ENCODE peak calls at places on chromosomes 11 and 22, in six cellular contexts. One of them, this sample, is unnamed.

GRCh38 chr11:19460718-19461405 is 220.1 kb upstream of the E2F8 start:
- DNase-seq in fibroblast of lung: peak; percentile 13
- DNase-seq in glutamatergic neuron: no peak
- DNase-seq in fibroblast of pulmonary artery: peak; percentile 56
- DNase-seq in astrocyte of the spinal cord: no peak
- DNase-seq in CD8-positive, alpha-beta T cell: no peak
- DNase-seq in this sample: no peak

GRCh38 chr11:34150494-34151151 is 45.2 kb downstream of the NAT10 start:
- DNase-seq in fibroblast of lung: no peak
- DNase-seq in fibroblast of pulmonary artery: no peak
- DNase-seq in glutamatergic neuron: no peak
- DNase-seq in astrocyte of the spinal cord: no peak
- DNase-seq in CD8-positive, alpha-beta T cell: no peak
- DNase-seq in this sample: peak; percentile 60

GRCh38 chr22:37063436-37064420 is 12.2 kb downstream of the KCTD17 start:
- DNase-seq in fibroblast of pulmonary artery: no peak
- DNase-seq in astrocyte of the spinal cord: no peak
- DNase-seq in CD8-positive, alpha-beta T cell: no peak
- DNase-seq in fibroblast of lung: no peak
- DNase-seq in glutamatergic neuron: no peak
- DNase-seq in this sample: no peak

GRCh38 chr22:49301398-49302149 is 526.1 kb downstream of the BRD1 start:
- DNase-seq in fibroblast of lung: no peak
- DNase-seq in fibroblast of pulmonary artery: no peak
- DNase-seq in CD8-positive, alpha-beta T cell: no peak
- DNase-seq in glutamatergic neuron: no peak
- DNase-seq in astrocyte of the spinal cord: no peak
- DNase-seq in this sample: no peak

GRCh38 chr22:29626497-29627195 is 23.2 kb downstream of the NF2 start:
- DNase-seq in fibroblast of lung: peak; percentile 83
- DNase-seq in CD8-positive, alpha-beta T cell: no peak
- DNase-seq in glutamatergic neuron: no peak
- DNase-seq in astrocyte of the spinal cord: peak; percentile 78
- DNase-seq in fibroblast of pulmonary artery: peak; percentile 92
- DNase-seq in this sample: peak; percentile 96

GRCh38 chr11:19101803-19102520 is 15.0 kb upstream of the ZDHHC13 start:
- DNase-seq in fibroblast of pulmonary artery: no peak
- DNase-seq in astrocyte of the spinal cord: no peak
- DNase-seq in CD8-positive, alpha-beta T cell: no peak
- DNase-seq in fibroblast of lung: no peak
- DNase-seq in glutamatergic neuron: no peak
- DNase-seq in this sample: no peak

GRCh38 chr11:67252831-67253239 is 13.4 kb upstream of the GRK2 start:
- DNase-seq in fibroblast of pulmonary artery: peak; percentile 63
- DNase-seq in fibroblast of lung: peak; percentile 46
- DNase-seq in astrocyte of the spinal cord: peak; percentile 50
- DNase-seq in CD8-positive, alpha-beta T cell: no peak
- DNase-seq in glutamatergic neuron: peak; percentile 23
- DNase-seq in this sample: peak; percentile 53

GRCh38 chr11:123063396-123064267 is 1.7 kb upstream of the HSPA8 start:
- DNase-seq in fibroblast of pulmonary artery: peak; percentile 76
- DNase-seq in CD8-positive, alpha-beta T cell: no peak
- DNase-seq in fibroblast of lung: peak; percentile 78
- DNase-seq in glutamatergic neuron: peak; percentile 28
- DNase-seq in astrocyte of the spinal cord: peak; percentile 78
- DNase-seq in this sample: peak; percentile 68

GRCh38 chr11:19350093-19350665 is 109.4 kb upstream of the E2F8 start:
- DNase-seq in CD8-positive, alpha-beta T cell: no peak
- DNase-seq in astrocyte of the spinal cord: no peak
- DNase-seq in fibroblast of pulmonary artery: no peak
- DNase-seq in glutamatergic neuron: no peak
- DNase-seq in fibroblast of lung: no peak
- DNase-seq in this sample: no peak

GRCh38 chr11:22938691-22939090 is 78.4 kb upstream of the CCDC179 start:
- DNase-seq in fibroblast of lung: no peak
- DNase-seq in astrocyte of the spinal cord: no peak
- DNase-seq in CD8-positive, alpha-beta T cell: no peak
- DNase-seq in fibroblast of pulmonary artery: no peak
- DNase-seq in glutamatergic neuron: no peak
- DNase-seq in this sample: no peak

GRCh38 chr22:45863981-45864751 is 112.8 kb downstream of the WNT7B start:
- DNase-seq in fibroblast of pulmonary artery: peak; percentile 56
- DNase-seq in fibroblast of lung: peak; percentile 44
- DNase-seq in astrocyte of the spinal cord: peak; percentile 82
- DNase-seq in CD8-positive, alpha-beta T cell: peak; percentile 48
- DNase-seq in glutamatergic neuron: peak; percentile 91
- DNase-seq in this sample: peak; percentile 61

GRCh38 chr11:116217006-116217405 is 555.8 kb downstream of the BUD13 start:
- DNase-seq in fibroblast of lung: peak; percentile 31
- DNase-seq in CD8-positive, alpha-beta T cell: peak; percentile 1
- DNase-seq in fibroblast of pulmonary artery: peak; percentile 64
- DNase-seq in astrocyte of the spinal cord: peak; percentile 39
- DNase-seq in glutamatergic neuron: peak; percentile 81
- DNase-seq in this sample: peak; percentile 43

GRCh38 chr11:66204412-66204811 is 64.0 kb upstream of the RAB1B start:
- DNase-seq in astrocyte of the spinal cord: no peak
- DNase-seq in fibroblast of lung: no peak
- DNase-seq in fibroblast of pulmonary artery: no peak
- DNase-seq in CD8-positive, alpha-beta T cell: no peak
- DNase-seq in glutamatergic neuron: no peak
- DNase-seq in this sample: no peak

GRCh38 chr22:19060356-19061009 is 61.7 kb downstream of the DGCR2 start:
- DNase-seq in astrocyte of the spinal cord: peak; percentile 71
- DNase-seq in fibroblast of pulmonary artery: no peak
- DNase-seq in fibroblast of lung: peak; percentile 48
- DNase-seq in CD8-positive, alpha-beta T cell: no peak
- DNase-seq in glutamatergic neuron: no peak
- DNase-seq in this sample: no peak

GRCh38 chr11:69288883-69289242 is 5.1 kb upstream of the MYEOV start:
- DNase-seq in astrocyte of the spinal cord: no peak
- DNase-seq in glutamatergic neuron: no peak
- DNase-seq in fibroblast of pulmonary artery: no peak
- DNase-seq in fibroblast of lung: no peak
- DNase-seq in CD8-positive, alpha-beta T cell: no peak
- DNase-seq in this sample: no peak

DNA sequence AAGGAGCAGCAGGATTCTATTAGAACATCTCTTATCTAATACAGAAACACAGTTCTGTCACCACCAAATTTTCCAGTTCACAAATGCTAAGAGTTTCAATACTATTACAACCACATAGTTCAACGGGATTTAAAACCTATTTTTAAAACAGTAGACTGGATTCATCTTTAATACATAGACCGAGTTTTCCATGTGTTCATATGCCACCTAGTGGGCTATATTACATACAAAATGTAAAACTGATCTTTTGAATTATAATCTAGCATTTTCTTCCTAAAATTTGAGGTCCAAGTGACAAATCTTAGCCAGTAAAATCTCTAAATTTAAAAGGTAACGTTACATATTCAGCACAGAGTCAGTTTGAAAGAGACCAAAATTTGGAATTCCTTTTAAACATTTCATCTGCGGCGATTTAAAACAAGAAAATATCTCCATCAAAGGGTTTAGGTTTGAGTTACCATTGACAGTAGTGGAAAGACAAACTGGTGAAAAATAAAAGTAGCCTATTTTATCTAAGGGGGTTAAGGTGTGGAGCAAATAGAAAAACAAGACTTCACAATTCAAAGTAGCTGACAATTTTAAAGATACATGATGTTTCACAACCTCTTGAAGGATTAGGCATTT is 269.3 kb upstream of the MPPED2 start:
- DNase-seq in fibroblast of lung: peak; percentile 46
- DNase-seq in glutamatergic neuron: no peak
- DNase-seq in CD8-positive, alpha-beta T cell: no peak
- DNase-seq in astrocyte of the spinal cord: peak; percentile 15
- DNase-seq in fibroblast of pulmonary artery: peak; percentile 31
- DNase-seq in this sample: peak; percentile 25
- TF ChIP-seq CTCF in fibroblast of lung: no peak
- TF ChIP-seq CTCF in glutamatergic neuron: no peak
- TF ChIP-seq CTCF in CD8-positive, alpha-beta T cell: no peak
- TF ChIP-seq CTCF in astrocyte of the spinal cord: no peak
- TF ChIP-seq CTCF in fibroblast of pulmonary artery: peak; percentile 33
- TF ChIP-seq CTCF in this sample: peak; percentile 52

GRCh38 chr11:106087815-106088435 is 10.5 kb downstream of the AASDHPPT start:
- DNase-seq in CD8-positive, alpha-beta T cell: no peak
- DNase-seq in glutamatergic neuron: peak; percentile 62
- DNase-seq in astrocyte of the spinal cord: peak; percentile 68
- DNase-seq in fibroblast of lung: peak; percentile 74
- DNase-seq in fibroblast of pulmonary artery: peak; percentile 78
- DNase-seq in this sample: peak; percentile 54
- TF ChIP-seq CTCF in CD8-positive, alpha-beta T cell: peak; percentile 91
- TF ChIP-seq CTCF in glutamatergic neuron: peak; percentile 92
- TF ChIP-seq CTCF in astrocyte of the spinal cord: peak; percentile 86
- TF ChIP-seq CTCF in fibroblast of lung: peak; percentile 91
- TF ChIP-seq CTCF in fibroblast of pulmonary artery: peak; percentile 94
- TF ChIP-seq CTCF in this sample: peak; percentile 95

GRCh38 chr11:79157738-79158137 is 283.1 kb downstream of the TENM4 start:
- DNase-seq in fibroblast of pulmonary artery: no peak
- DNase-seq in fibroblast of lung: no peak
- DNase-seq in CD8-positive, alpha-beta T cell: no peak
- DNase-seq in astrocyte of the spinal cord: no peak
- DNase-seq in glutamatergic neuron: no peak
- DNase-seq in this sample: no peak

GRCh38 chr11:79156031-79156430 is 284.8 kb downstream of the TENM4 start:
- DNase-seq in CD8-positive, alpha-beta T cell: no peak
- DNase-seq in glutamatergic neuron: no peak
- DNase-seq in astrocyte of the spinal cord: no peak
- DNase-seq in fibroblast of pulmonary artery: no peak
- DNase-seq in fibroblast of lung: no peak
- DNase-seq in this sample: no peak

GRCh38 chr11:79159657-79160450 is 281.0 kb downstream of the TENM4 start:
- DNase-seq in glutamatergic neuron: no peak
- DNase-seq in fibroblast of pulmonary artery: peak; percentile 13
- DNase-seq in fibroblast of lung: no peak
- DNase-seq in astrocyte of the spinal cord: no peak
- DNase-seq in CD8-positive, alpha-beta T cell: no peak
- DNase-seq in this sample: no peak

GRCh38 chr11:79165908-79166307 is 274.9 kb downstream of the TENM4 start:
- DNase-seq in astrocyte of the spinal cord: no peak
- DNase-seq in CD8-positive, alpha-beta T cell: no peak
- DNase-seq in glutamatergic neuron: no peak
- DNase-seq in fibroblast of pulmonary artery: no peak
- DNase-seq in fibroblast of lung: no peak
- DNase-seq in this sample: no peak

DNA sequence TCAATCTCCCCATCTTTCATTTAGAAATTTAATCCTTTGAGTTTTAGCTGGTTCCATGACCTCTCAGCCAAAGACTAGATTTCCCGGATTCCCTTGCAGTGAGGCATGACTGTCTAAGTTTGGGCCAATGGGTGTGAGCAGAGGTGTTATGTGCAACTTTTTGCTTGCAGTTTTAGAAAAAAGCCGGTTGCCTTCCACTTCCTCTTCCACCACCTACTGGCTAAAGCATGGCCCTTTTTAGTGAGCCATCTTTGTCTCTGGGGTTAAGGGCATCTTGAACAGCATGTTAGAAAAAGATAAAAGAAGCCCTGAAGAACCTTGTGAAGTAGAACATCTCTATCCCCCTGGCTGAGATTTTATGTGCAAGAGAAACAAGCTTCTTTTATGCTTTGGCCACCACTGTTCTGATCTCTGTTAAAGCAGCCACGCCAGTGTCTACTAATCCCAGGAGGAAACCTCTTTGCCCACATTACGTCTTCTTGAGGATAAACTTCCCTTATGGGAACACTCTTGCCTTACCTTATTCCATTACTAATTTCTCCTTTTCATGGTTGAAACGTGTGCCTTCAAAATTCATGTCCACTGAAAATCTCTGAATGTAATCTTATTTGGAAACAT is 279.9 kb downstream of the TENM4 start:
- DNase-seq in astrocyte of the spinal cord: peak; percentile 23
- DNase-seq in fibroblast of lung: peak; percentile 57
- DNase-seq in CD8-positive, alpha-beta T cell: no peak
- DNase-seq in glutamatergic neuron: no peak
- DNase-seq in fibroblast of pulmonary artery: peak; percentile 37
- DNase-seq in this sample: peak; percentile 55
- TF ChIP-seq CTCF in astrocyte of the spinal cord: peak; percentile 59
- TF ChIP-seq CTCF in fibroblast of lung: peak; percentile 54
- TF ChIP-seq CTCF in CD8-positive, alpha-beta T cell: no peak
- TF ChIP-seq CTCF in glutamatergic neuron: no peak
- TF ChIP-seq CTCF in fibroblast of pulmonary artery: peak; percentile 61
- TF ChIP-seq CTCF in this sample: peak; percentile 60

GRCh38 chr11:5809905-5810792 is 1.4 kb downstream of the OR52N2 start:
- DNase-seq in astrocyte of the spinal cord: no peak
- DNase-seq in fibroblast of pulmonary artery: no peak
- DNase-seq in glutamatergic neuron: no peak
- DNase-seq in CD8-positive, alpha-beta T cell: no peak
- DNase-seq in fibroblast of lung: no peak
- DNase-seq in this sample: no peak
- TF ChIP-seq CTCF in astrocyte of the spinal cord: no peak
- TF ChIP-seq CTCF in fibroblast of pulmonary artery: no peak
- TF ChIP-seq CTCF in glutamatergic neuron: no peak
- TF ChIP-seq CTCF in CD8-positive, alpha-beta T cell: no peak
- TF ChIP-seq CTCF in fibroblast of lung: no peak
- TF ChIP-seq CTCF in this sample: no peak

GRCh38 chr22:25051073-25051472 is 98.6 kb downstream of the KIAA1671 start:
- DNase-seq in fibroblast of pulmonary artery: no peak
- DNase-seq in fibroblast of lung: no peak
- DNase-seq in CD8-positive, alpha-beta T cell: no peak
- DNase-seq in astrocyte of the spinal cord: no peak
- DNase-seq in glutamatergic neuron: no peak
- DNase-seq in this sample: no peak
- TF ChIP-seq CTCF in fibroblast of pulmonary artery: peak; percentile 48
- TF ChIP-seq CTCF in fibroblast of lung: peak; percentile 3
- TF ChIP-seq CTCF in CD8-positive, alpha-beta T cell: peak; percentile 24
- TF ChIP-seq CTCF in astrocyte of the spinal cord: peak; percentile 55
- TF ChIP-seq CTCF in glutamatergic neuron: peak; percentile 71
- TF ChIP-seq CTCF in this sample: peak; percentile 34

GRCh38 chr11:8087185-8087584 is 6.2 kb downstream of the TUB start:
- DNase-seq in astrocyte of the spinal cord: no peak
- DNase-seq in CD8-positive, alpha-beta T cell: no peak
- DNase-seq in glutamatergic neuron: no peak
- DNase-seq in fibroblast of lung: no peak
- DNase-seq in fibroblast of pulmonary artery: no peak
- DNase-seq in this sample: no peak
- TF ChIP-seq CTCF in astrocyte of the spinal cord: peak; percentile 28
- TF ChIP-seq CTCF in CD8-positive, alpha-beta T cell: no peak
- TF ChIP-seq CTCF in glutamatergic neuron: no peak
- TF ChIP-seq CTCF in fibroblast of lung: no peak
- TF ChIP-seq CTCF in fibroblast of pulmonary artery: peak; percentile 19
- TF ChIP-seq CTCF in this sample: peak; percentile 16

GRCh38 chr11:90243534-90243933 is 20.7 kb upstream of the CHORDC1 start:
- DNase-seq in astrocyte of the spinal cord: no peak
- DNase-seq in CD8-positive, alpha-beta T cell: no peak
- DNase-seq in fibroblast of pulmonary artery: no peak
- DNase-seq in glutamatergic neuron: no peak
- DNase-seq in fibroblast of lung: no peak
- DNase-seq in this sample: no peak
- TF ChIP-seq CTCF in astrocyte of the spinal cord: no peak
- TF ChIP-seq CTCF in CD8-positive, alpha-beta T cell: no peak
- TF ChIP-seq CTCF in fibroblast of pulmonary artery: no peak
- TF ChIP-seq CTCF in glutamatergic neuron: no peak
- TF ChIP-seq CTCF in fibroblast of lung: no peak
- TF ChIP-seq CTCF in this sample: no peak